ENCODE peak calls at places on chromosomes 5 and 9, in nine cellular contexts. R, S, E, W, Y, I, V, G and Q are unnamed samples.
A peak's percentile ranks its signal among the peaks of the same experiment; 100 is the strongest.

GRCh38 chr5:122532035-122532434 is 220.0 kb downstream of the SNCAIP start:
- DNase-seq in R (no peak), S (peak; percentile 6), E (no peak), W (no peak), Y (no peak), I (no peak), V (peak; percentile 12), G (no peak), Q (no peak)

GRCh38 chr5:156716981-156717380 is 133.1 kb upstream of the PPP1R2B start:
- DNase-seq in R (no peak), S (no peak), E (no peak), W (no peak), Y (no peak), I (no peak), V (no peak), G (no peak), Q (no peak)

GRCh38 chr5:14105717-14106435 is 37.3 kb upstream of the TRIO start:
- DNase-seq in R (peak; percentile 88), S (peak; percentile 91), E (no peak), W (peak; percentile 21), Y (no peak), I (no peak), V (no peak), G (peak; percentile 86), Q (peak; percentile 90)

GRCh38 chr5:137822158-137822764 is 45.4 kb upstream of the MYOT start:
- DNase-seq in R (peak; percentile 60), S (peak; percentile 49), E (peak; percentile 18), W (peak; percentile 29), Y (no peak), I (no peak), V (peak; percentile 76), G (peak; percentile 16), Q (peak; percentile 30)

GRCh38 chr5:588406-588995 is 23.6 kb upstream of the CEP72 start:
- DNase-seq in R (no peak), S (no peak), E (no peak), W (no peak), Y (no peak), I (no peak), V (no peak), G (no peak), Q (no peak)

GRCh38 chr5:174307031-174307408 is 261.5 kb downstream of the NSG2 start:
- DNase-seq in R (no peak), S (no peak), E (no peak), W (no peak), Y (no peak), I (no peak), V (no peak), G (no peak), Q (no peak)

GRCh38 chr5:132971483-132972435 is 8.3 kb upstream of the AFF4 start:
- DNase-seq in R (peak; percentile 52), S (no peak), E (no peak), W (no peak), Y (no peak), I (no peak), V (no peak), G (no peak), Q (no peak)

GRCh38 chr5:3104446-3105047 is 353.1 kb upstream of the IRX2 start:
- DNase-seq in R (no peak), S (no peak), E (no peak), W (no peak), Y (no peak), I (no peak), V (peak; percentile 87), G (no peak), Q (no peak)

GRCh38 chr9:104872959-104873850 is 54.8 kb downstream of the ABCA1 start:
- DNase-seq in R (peak; percentile 89), S (peak; percentile 95), E (peak; percentile 31), W (peak; percentile 56), Y (peak; percentile 34), I (no peak), V (no peak), G (peak; percentile 81), Q (peak; percentile 95)

GRCh38 chr5:139795074-139796001 is at the start of gene PSD2:
- DNase-seq in R (no peak), S (peak; percentile 49), E (no peak), W (no peak), Y (no peak), I (peak; percentile 38), V (peak; percentile 78), G (no peak), Q (no peak)

GRCh38 chr9:119313846-119314245 is 55.4 kb downstream of the BRINP1 start:
- DNase-seq in R (no peak), S (no peak), E (no peak), W (no peak), Y (no peak), I (no peak), V (no peak), G (no peak), Q (no peak)

GRCh38 chr9:682633-683508 is 158.6 kb upstream of the DMRT1 start:
- DNase-seq in R (peak; percentile 28), S (peak; percentile 54), E (no peak), W (no peak), Y (no peak), I (peak; percentile 83), V (peak; percentile 31), G (no peak), Q (no peak)

GRCh38 chr5:139468421-139468931 is 2.3 kb upstream of the SMIM33 start:
- DNase-seq in R (no peak), S (peak; percentile 33), E (no peak), W (no peak), Y (no peak), I (no peak), V (peak; percentile 47), G (no peak), Q (peak; percentile 27)

GRCh38 chr9:127418037-127418471 is 6.1 kb upstream of the ZNF79 start:
- DNase-seq in R (no peak), S (peak; percentile 17), E (no peak), W (peak; percentile 30), Y (no peak), I (no peak), V (peak; percentile 59), G (no peak), Q (no peak)

GRCh38 chr9:89466451-89467277 is 31.2 kb downstream of the SEMA4D start:
- DNase-seq in R (no peak), S (no peak), E (no peak), W (no peak), Y (no peak), I (no peak), V (no peak), G (peak; percentile 80), Q (no peak)
- H3K4me3 ChIP-seq in R (no peak overlapping the region), S (no peak overlapping the region), E (no peak overlapping the region), W (no peak overlapping the region), Y (no peak overlapping the region), I (no peak overlapping the region), V (no peak overlapping the region), G (no peak overlapping the region), Q (no peak overlapping the region)

DNA sequence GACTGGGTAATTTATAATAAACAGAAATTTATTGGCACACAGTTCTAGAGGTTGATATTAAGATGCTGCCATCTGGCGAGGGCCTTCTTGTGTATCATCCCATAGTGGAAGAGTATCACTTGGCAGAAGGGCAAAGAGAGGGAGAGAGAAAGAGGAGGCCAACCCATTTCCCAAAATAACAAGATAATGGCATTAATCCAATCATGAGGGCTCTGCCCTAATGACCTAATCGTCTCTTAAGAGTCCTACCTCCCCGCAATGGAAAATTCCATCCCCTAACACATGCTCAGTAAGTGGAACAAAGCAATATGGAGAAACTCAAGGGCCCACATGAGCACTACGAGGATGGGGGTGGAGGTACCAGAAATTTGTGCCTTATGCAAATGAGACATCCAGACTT is 17.6 kb upstream of the VDAC1 start:
- DNase-seq in R (no peak), S (no peak), E (no peak), W (no peak), Y (no peak), I (no peak), V (no peak), G (no peak), Q (no peak)
- TF ChIP-seq CTCF in R (no peak), S (no peak), E (no peak), W (no peak), Y (no peak), I (no peak), V (no peak), G (no peak), Q (no peak)

GRCh38 chr5:88660326-88660946 is 222.5 kb downstream of the MEF2C start:
- DNase-seq in R (no peak), S (peak; percentile 72), E (no peak), W (no peak), Y (no peak), I (no peak), V (peak; percentile 68), G (no peak), Q (no peak)

GRCh38 chr5:88662801-88663360 is 220.1 kb downstream of the MEF2C start:
- DNase-seq in R (no peak), S (no peak), E (no peak), W (no peak), Y (no peak), I (no peak), V (no peak), G (no peak), Q (no peak)

GRCh38 chr5:88660947-88661869 is 221.8 kb downstream of the MEF2C start:
- DNase-seq in R (peak; percentile 59), S (peak; percentile 94), E (no peak), W (peak; percentile 47), Y (no peak), I (peak; percentile 41), V (peak; percentile 97), G (peak; percentile 39), Q (peak; percentile 60)

GRCh38 chr5:88663793-88664216 is 219.2 kb downstream of the MEF2C start:
- DNase-seq in R (no peak), S (no peak), E (no peak), W (no peak), Y (no peak), I (no peak), V (peak; percentile 53), G (no peak), Q (no peak)

DNA sequence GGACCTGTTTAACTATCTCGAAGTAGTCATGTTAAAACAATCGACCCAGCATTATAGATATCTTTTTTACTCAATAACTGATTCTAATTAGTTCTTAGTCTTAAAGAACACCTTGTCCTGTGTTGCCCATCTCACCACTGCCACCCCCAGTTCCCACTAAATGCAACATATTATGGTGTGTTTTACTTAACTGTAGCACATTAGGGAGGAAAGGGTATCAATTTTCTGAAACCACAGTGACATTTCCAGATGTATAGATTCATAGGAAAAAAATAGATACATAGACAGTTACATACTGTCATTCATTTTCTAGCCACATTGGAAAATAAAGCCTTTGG is 221.1 kb downstream of the MEF2C start:
- DNase-seq in R (no peak), S (no peak), E (no peak), W (no peak), Y (no peak), I (no peak), V (no peak), G (no peak), Q (no peak)
- H3K4me3 ChIP-seq in R (no peak overlapping the region), S (no peak overlapping the region), E (no peak overlapping the region), W (no peak overlapping the region), Y (no peak overlapping the region), I (no peak overlapping the region), V (peak overlapping the region; percentile 58), G (no peak overlapping the region), Q (no peak overlapping the region)

DNA sequence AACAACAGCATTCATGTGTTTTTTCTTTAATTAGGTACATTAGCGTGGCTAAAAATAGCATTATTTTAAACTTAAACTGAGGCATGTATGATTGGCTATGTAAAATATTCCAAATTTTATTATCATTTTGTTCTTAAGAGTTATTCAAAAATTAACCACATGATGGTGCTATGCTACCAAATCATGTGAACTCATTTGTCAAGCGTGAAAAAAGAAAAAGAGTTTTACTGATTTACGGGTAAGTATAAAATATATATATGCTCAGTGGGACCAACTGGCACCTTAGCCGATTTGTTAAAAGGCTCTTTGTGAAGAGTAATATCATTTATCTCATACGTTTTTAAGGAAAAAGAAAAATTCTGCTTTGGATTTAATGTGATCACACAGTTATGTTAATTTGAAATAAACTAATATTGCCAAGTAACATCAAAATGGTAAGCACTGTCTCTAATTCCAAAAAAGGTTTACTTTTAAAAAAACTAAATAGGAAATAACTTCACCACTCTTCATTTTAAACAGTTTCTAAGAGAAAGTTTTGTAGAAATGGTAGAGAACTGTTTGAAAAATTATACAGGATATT is 1042.3 kb downstream of the CDH12 start:
- DNase-seq in R (peak; percentile 56), S (no peak), E (no peak), W (no peak), Y (no peak), I (no peak), V (peak; percentile 34), G (no peak), Q (peak; percentile 17)
- TF ChIP-seq CTCF in R (peak; percentile 46), S (peak; percentile 24), E (peak; percentile 17), W (peak; percentile 13), Y (no peak), I (no peak), V (peak; percentile 62), G (peak; percentile 21), Q (peak; percentile 51)